ENCODE peak calls at places on chromosomes 12 and 14, in eight cellular contexts. L, J, P, Q, T, K, U and R are unnamed samples.

GRCh38 chr12:75721231-75721641 is 209.8 kb upstream of the KRR1 start:
- DNase-seq in L (no peak), J (no peak), P (no peak), Q (no peak), T (no peak), K (no peak), U (no peak), R (no peak)

GRCh38 chr14:100140452-100141132 is 18.9 kb downstream of the DEGS2 start:
- DNase-seq in L (peak), J (no peak), P (peak), Q (peak), T (no peak), K (peak), U (no peak), R (no peak)

GRCh38 chr14:39228509-39229221 is 5.0 kb upstream of the MIA2 start:
- DNase-seq in L (no peak), J (no peak), P (no peak), Q (no peak), T (no peak), K (no peak), U (no peak), R (no peak)

GRCh38 chr14:77158175-77158908 is 16.8 kb upstream of the ZDHHC22 start:
- DNase-seq in L (peak), J (no peak), P (no peak), Q (peak), T (no peak), K (peak), U (peak), R (no peak)

GRCh38 chr12:113766880-113767878 is 198.9 kb downstream of the RBM19 start:
- DNase-seq in L (no peak), J (peak), P (no peak), Q (peak), T (no peak), K (peak), U (no peak), R (peak)

GRCh38 chr14:74786916-74787315 is 23.8 kb downstream of the YLPM1 start:
- DNase-seq in L (no peak), J (no peak), P (no peak), Q (no peak), T (no peak), K (no peak), U (no peak), R (no peak)

GRCh38 chr12:55067701-55068100 is 47.9 kb downstream of the NEUROD4 start:
- DNase-seq in L (no peak), J (no peak), P (no peak), Q (no peak), T (no peak), K (no peak), U (no peak), R (no peak)

GRCh38 chr14:69049675-69050074 is 70.6 kb upstream of the ACTN1 start:
- DNase-seq in L (no peak), J (no peak), P (no peak), Q (no peak), T (no peak), K (no peak), U (peak), R (no peak)

GRCh38 chr14:74019743-74020142 is 594 bp downstream of the BBOF1 start:
- DNase-seq in L (no peak), J (peak), P (no peak), Q (no peak), T (no peak), K (no peak), U (no peak), R (no peak)

GRCh38 chr12:70366581-70367267 is 634 bp downstream of the KCNMB4 start:
- DNase-seq in L (peak), J (no peak), P (peak), Q (peak), T (peak), K (peak), U (peak), R (no peak)

GRCh38 chr12:47949441-47950341 is 13.7 kb upstream of the TMEM106C start:
- DNase-seq in L (peak), J (no peak), P (peak), Q (peak), T (peak), K (peak), U (peak), R (peak)

GRCh38 chr12:47804177-47804576 is 15.5 kb downstream of the HDAC7 start:
- DNase-seq in L (no peak), J (no peak), P (no peak), Q (no peak), T (no peak), K (no peak), U (no peak), R (no peak)

GRCh38 chr12:70052931-70053497 is 190.2 kb upstream of the CNOT2 start:
- DNase-seq in L (no peak), J (peak), P (peak), Q (no peak), T (no peak), K (no peak), U (no peak), R (no peak)

GRCh38 chr14:100072783-100073346 is 7.6 kb downstream of the EVL start:
- DNase-seq in L (no peak), J (no peak), P (peak), Q (no peak), T (no peak), K (peak), U (no peak), R (no peak)

GRCh38 chr14:69263771-69264170 is 3.8 kb downstream of the GALNT16 start:
- DNase-seq in L (no peak), J (no peak), P (no peak), Q (no peak), T (no peak), K (no peak), U (no peak), R (no peak)

GRCh38 chr14:38039526-38039925 is 168.2 kb upstream of the SSTR1 start:
- DNase-seq in L (no peak), J (no peak), P (no peak), Q (no peak), T (no peak), K (no peak), U (no peak), R (no peak)

GRCh38 chr14:31945074-31945613 is 132.0 kb upstream of the ARHGAP5 start:
- DNase-seq in L (no peak), J (no peak), P (peak), Q (no peak), T (peak), K (no peak), U (no peak), R (no peak)

GRCh38 chr12:26789731-26790644 is 43.0 kb downstream of the ITPR2 start:
- DNase-seq in L (no peak), J (no peak), P (peak), Q (no peak), T (no peak), K (no peak), U (no peak), R (no peak)

GRCh38 chr12:84201976-84202375 is 710.6 kb downstream of the SLC6A15 start:
- DNase-seq in L (no peak), J (peak), P (no peak), Q (no peak), T (no peak), K (no peak), U (no peak), R (no peak)

GRCh38 chr14:22326001-22326400 is 263.0 kb downstream of the DAD1 start:
- DNase-seq in L (no peak), J (no peak), P (no peak), Q (no peak), T (no peak), K (no peak), U (no peak), R (no peak)

GRCh38 chr12:51269174-51270066 is 795 bp downstream of the SMAGP start:
- DNase-seq in L (peak), J (no peak), P (peak), Q (peak), T (no peak), K (peak), U (peak), R (no peak)

GRCh38 chr12:110844551-110845395 is 2.0 kb upstream of the CCDC63 start:
- DNase-seq in L (no peak), J (no peak), P (no peak), Q (no peak), T (no peak), K (no peak), U (no peak), R (no peak)

GRCh38 chr14:80792756-80793155 is 148.8 kb downstream of the CEP128 start:
- DNase-seq in L (no peak), J (no peak), P (no peak), Q (no peak), T (no peak), K (no peak), U (no peak), R (no peak)

GRCh38 chr14:106872619-106873446 is 1346.5 kb downstream of the TMEM121 start:
- DNase-seq in L (peak), J (no peak), P (peak), Q (no peak), T (peak), K (peak), U (peak), R (no peak)

GRCh38 chr14:50388256-50388931 is 8.3 kb downstream of the CDKL1 start:
- DNase-seq in L (no peak), J (no peak), P (peak), Q (no peak), T (no peak), K (peak), U (peak), R (no peak)

GRCh38 chr14:75979071-75979571 is 2.7 kb downstream of the TGFB3 start:
- DNase-seq in L (no peak), J (no peak), P (no peak), Q (no peak), T (no peak), K (peak), U (peak), R (no peak)

GRCh38 chr14:36856095-36856878 is 194.6 kb downstream of the PAX9 start:
- DNase-seq in L (no peak), J (no peak), P (peak), Q (no peak), T (peak), K (peak), U (no peak), R (no peak)

GRCh38 chr14:72653026-72653425 is 240.9 kb downstream of the DPF3 start:
- DNase-seq in L (no peak), J (no peak), P (no peak), Q (no peak), T (no peak), K (no peak), U (no peak), R (no peak)

GRCh38 chr12:41112903-41113302 is 75.2 kb upstream of the PDZRN4 start:
- DNase-seq in L (no peak), J (no peak), P (no peak), Q (no peak), T (no peak), K (no peak), U (no peak), R (no peak)

GRCh38 chr12:61367281-61367785 is 892.9 kb upstream of the USP15 start:
- DNase-seq in L (no peak), J (no peak), P (no peak), Q (no peak), T (no peak), K (peak), U (no peak), R (no peak)

GRCh38 chr12:102631274-102631673 is 150.9 kb upstream of the IGF1 start:
- DNase-seq in L (no peak), J (peak), P (no peak), Q (no peak), T (no peak), K (no peak), U (no peak), R (no peak)

GRCh38 chr12:109727746-109728726 is 14.4 kb downstream of the FAM222A start:
- DNase-seq in L (no peak), J (no peak), P (no peak), Q (no peak), T (no peak), K (no peak), U (no peak), R (no peak)

GRCh38 chr12:116547955-116548471 is 11.2 kb upstream of the MAP1LC3B2 start:
- DNase-seq in L (no peak), J (no peak), P (no peak), Q (no peak), T (no peak), K (peak), U (no peak), R (no peak)

GRCh38 chr14:68232643-68233055 is 413.1 kb downstream of the RAD51B start:
- DNase-seq in L (no peak), J (peak), P (peak), Q (no peak), T (no peak), K (no peak), U (peak), R (peak)

GRCh38 chr12:52148541-52149181 is 43.2 kb downstream of the KRT80 start:
- DNase-seq in L (no peak), J (no peak), P (peak), Q (no peak), T (no peak), K (peak), U (no peak), R (no peak)